ENCODE peak calls at places on chromosomes 5 and 9, in four cellular contexts. One of them, this sample, is unnamed.

GRCh38 chr9:5326187-5326586 is 13.5 kb downstream of the RLN1 start:
- DNase-seq in dorsolateral prefrontal cortex: no peak
- DNase-seq in esophagus squamous epithelium: no peak
- DNase-seq in stomach: no peak
- DNase-seq in this sample: no peak

GRCh38 chr5:123014689-123015088 is 21.8 kb downstream of the PPIC start:
- DNase-seq in dorsolateral prefrontal cortex: no peak
- DNase-seq in esophagus squamous epithelium: no peak
- DNase-seq in stomach: no peak
- DNase-seq in this sample: no peak

GRCh38 chr9:115673599-115673998 is 480.0 kb upstream of the PAPPA start:
- DNase-seq in dorsolateral prefrontal cortex: no peak
- DNase-seq in esophagus squamous epithelium: no peak
- DNase-seq in stomach: no peak
- DNase-seq in this sample: no peak

GRCh38 chr5:33650911-33651310 is 210.1 kb downstream of the TARS1 start:
- DNase-seq in dorsolateral prefrontal cortex: no peak
- DNase-seq in esophagus squamous epithelium: no peak
- DNase-seq in stomach: no peak
- DNase-seq in this sample: no peak

GRCh38 chr9:36268007-36268427 is 9.8 kb upstream of the GNE start:
- DNase-seq in dorsolateral prefrontal cortex: no peak
- DNase-seq in esophagus squamous epithelium: no peak
- DNase-seq in stomach: no peak
- DNase-seq in this sample: no peak

GRCh38 chr9:137175345-137175961 is 3.6 kb upstream of the TMEM210 start:
- DNase-seq in dorsolateral prefrontal cortex: no peak
- DNase-seq in esophagus squamous epithelium: no peak
- DNase-seq in stomach: no peak
- DNase-seq in this sample: no peak

GRCh38 chr9:132411091-132411508 is 1.1 kb downstream of the CFAP77 start:
- DNase-seq in dorsolateral prefrontal cortex: no peak
- DNase-seq in esophagus squamous epithelium: no peak
- DNase-seq in stomach: peak
- DNase-seq in this sample: peak

GRCh38 chr5:160938532-160938931 is 86.5 kb upstream of the ATP10B start:
- DNase-seq in dorsolateral prefrontal cortex: no peak
- DNase-seq in esophagus squamous epithelium: no peak
- DNase-seq in stomach: peak
- DNase-seq in this sample: no peak

GRCh38 chr5:169701910-169702451 is 64.9 kb downstream of the DOCK2 start:
- DNase-seq in dorsolateral prefrontal cortex: no peak
- DNase-seq in esophagus squamous epithelium: no peak
- DNase-seq in stomach: no peak
- DNase-seq in this sample: peak

GRCh38 chr5:54904425-54904824 is 81.0 kb downstream of the ESM1 start:
- DNase-seq in dorsolateral prefrontal cortex: no peak
- DNase-seq in esophagus squamous epithelium: no peak
- DNase-seq in stomach: no peak
- DNase-seq in this sample: peak

GRCh38 chr5:72519191-72519590 is 12.0 kb upstream of the ZNF366 start:
- DNase-seq in dorsolateral prefrontal cortex: no peak
- DNase-seq in esophagus squamous epithelium: no peak
- DNase-seq in stomach: no peak
- DNase-seq in this sample: no peak

GRCh38 chr9:90167920-90168319 is 474.7 kb downstream of the DIRAS2 start:
- DNase-seq in dorsolateral prefrontal cortex: no peak
- DNase-seq in esophagus squamous epithelium: no peak
- DNase-seq in stomach: no peak
- DNase-seq in this sample: no peak

GRCh38 chr5:10489810-10490426 is 48.2 kb downstream of the ROPN1L start:
- DNase-seq in dorsolateral prefrontal cortex: no peak
- DNase-seq in esophagus squamous epithelium: no peak
- DNase-seq in stomach: no peak
- DNase-seq in this sample: no peak

GRCh38 chr5:173646684-173647083 is 30.2 kb upstream of the BOD1 start:
- DNase-seq in dorsolateral prefrontal cortex: no peak
- DNase-seq in esophagus squamous epithelium: no peak
- DNase-seq in stomach: no peak
- DNase-seq in this sample: no peak

GRCh38 chr5:6820851-6821479 is 107.7 kb downstream of the TENT4A start:
- DNase-seq in dorsolateral prefrontal cortex: no peak
- DNase-seq in esophagus squamous epithelium: no peak
- DNase-seq in stomach: no peak
- DNase-seq in this sample: peak

DNA sequence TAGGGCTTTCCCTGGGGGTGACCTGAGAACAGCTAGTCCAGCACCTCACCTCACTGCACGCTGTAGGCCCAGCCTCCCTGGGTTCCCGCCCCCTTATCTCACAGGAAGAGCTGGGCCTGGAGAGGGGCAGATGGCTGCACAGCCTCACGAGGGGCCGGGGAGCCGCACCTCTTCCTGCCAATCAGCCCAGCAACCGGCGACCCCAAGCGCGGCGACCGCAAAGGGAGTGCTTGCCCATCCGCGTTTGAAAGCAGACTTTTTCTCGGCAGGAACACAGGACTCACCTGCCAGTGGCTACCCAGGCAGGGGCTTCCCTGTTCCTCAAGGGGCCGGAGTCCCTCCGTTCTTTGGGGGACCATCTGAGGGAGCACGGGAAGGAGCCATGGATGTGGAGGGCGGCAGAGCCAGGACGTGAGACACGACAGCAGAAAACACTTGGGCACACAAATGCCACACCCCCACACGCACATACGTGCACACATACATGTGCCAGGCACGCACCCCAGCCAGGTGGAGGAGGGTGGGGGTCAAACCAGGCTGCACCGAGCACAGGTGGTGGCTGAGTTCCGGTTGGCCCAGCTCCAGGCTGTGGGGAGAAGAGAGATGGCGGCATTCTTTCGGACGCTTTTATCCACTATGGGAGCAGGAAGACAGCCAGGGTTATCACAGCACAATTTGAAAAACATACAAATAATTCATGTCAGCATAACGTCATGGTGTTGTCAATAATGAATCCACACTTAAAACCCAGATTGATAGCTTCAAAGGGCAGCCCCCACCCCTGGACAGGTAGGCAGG is 11.3 kb downstream of the TMEM250 start:
- DNase-seq in dorsolateral prefrontal cortex: no peak
- DNase-seq in esophagus squamous epithelium: no peak
- DNase-seq in stomach: peak
- DNase-seq in this sample: no peak
- TF ChIP-seq CTCF in dorsolateral prefrontal cortex: no peak
- TF ChIP-seq CTCF in esophagus squamous epithelium: no peak
- TF ChIP-seq CTCF in stomach: no peak
- TF ChIP-seq CTCF in this sample: no peak

DNA sequence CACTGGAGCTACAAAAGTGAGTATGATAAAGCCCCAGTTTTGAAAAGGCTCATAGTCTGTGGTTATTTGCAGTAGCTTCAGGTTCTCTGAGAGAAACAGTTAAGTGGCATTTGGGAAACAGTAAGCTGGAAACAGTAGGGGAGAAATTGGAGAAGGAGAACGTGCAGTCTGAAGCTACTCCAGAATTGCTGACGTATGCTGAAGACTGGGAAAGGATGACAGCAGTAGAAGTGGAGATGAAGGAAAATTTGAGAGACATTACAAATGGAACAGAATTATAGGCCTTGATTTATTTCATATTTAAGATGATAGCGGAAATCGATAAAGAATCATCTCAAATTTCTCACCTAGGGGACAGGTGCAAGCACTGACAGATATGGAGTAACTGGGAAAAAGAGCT is 248.8 kb downstream of the CAAP1 start:
- DNase-seq in dorsolateral prefrontal cortex: no peak
- DNase-seq in esophagus squamous epithelium: no peak
- DNase-seq in stomach: no peak
- DNase-seq in this sample: no peak
- H3K27ac ChIP-seq in dorsolateral prefrontal cortex: no peak
- H3K27ac ChIP-seq in esophagus squamous epithelium: no peak
- H3K27ac ChIP-seq in stomach: no peak
- H3K27ac ChIP-seq in this sample: no peak

GRCh38 chr5:2168601-2169416 is 286.1 kb upstream of the IRX4 start:
- DNase-seq in dorsolateral prefrontal cortex: no peak
- DNase-seq in esophagus squamous epithelium: no peak
- DNase-seq in stomach: no peak
- DNase-seq in this sample: no peak
- TF ChIP-seq CTCF in dorsolateral prefrontal cortex: no peak
- TF ChIP-seq CTCF in esophagus squamous epithelium: no peak
- TF ChIP-seq CTCF in stomach: no peak
- TF ChIP-seq CTCF in this sample: no peak

GRCh38 chr9:33107762-33108161 is 31.3 kb upstream of the SMU1 start:
- DNase-seq in dorsolateral prefrontal cortex: no peak
- DNase-seq in esophagus squamous epithelium: no peak
- DNase-seq in stomach: no peak
- DNase-seq in this sample: no peak
- H3K27ac ChIP-seq in dorsolateral prefrontal cortex: no peak
- H3K27ac ChIP-seq in esophagus squamous epithelium: peak
- H3K27ac ChIP-seq in stomach: peak
- H3K27ac ChIP-seq in this sample: no peak

DNA sequence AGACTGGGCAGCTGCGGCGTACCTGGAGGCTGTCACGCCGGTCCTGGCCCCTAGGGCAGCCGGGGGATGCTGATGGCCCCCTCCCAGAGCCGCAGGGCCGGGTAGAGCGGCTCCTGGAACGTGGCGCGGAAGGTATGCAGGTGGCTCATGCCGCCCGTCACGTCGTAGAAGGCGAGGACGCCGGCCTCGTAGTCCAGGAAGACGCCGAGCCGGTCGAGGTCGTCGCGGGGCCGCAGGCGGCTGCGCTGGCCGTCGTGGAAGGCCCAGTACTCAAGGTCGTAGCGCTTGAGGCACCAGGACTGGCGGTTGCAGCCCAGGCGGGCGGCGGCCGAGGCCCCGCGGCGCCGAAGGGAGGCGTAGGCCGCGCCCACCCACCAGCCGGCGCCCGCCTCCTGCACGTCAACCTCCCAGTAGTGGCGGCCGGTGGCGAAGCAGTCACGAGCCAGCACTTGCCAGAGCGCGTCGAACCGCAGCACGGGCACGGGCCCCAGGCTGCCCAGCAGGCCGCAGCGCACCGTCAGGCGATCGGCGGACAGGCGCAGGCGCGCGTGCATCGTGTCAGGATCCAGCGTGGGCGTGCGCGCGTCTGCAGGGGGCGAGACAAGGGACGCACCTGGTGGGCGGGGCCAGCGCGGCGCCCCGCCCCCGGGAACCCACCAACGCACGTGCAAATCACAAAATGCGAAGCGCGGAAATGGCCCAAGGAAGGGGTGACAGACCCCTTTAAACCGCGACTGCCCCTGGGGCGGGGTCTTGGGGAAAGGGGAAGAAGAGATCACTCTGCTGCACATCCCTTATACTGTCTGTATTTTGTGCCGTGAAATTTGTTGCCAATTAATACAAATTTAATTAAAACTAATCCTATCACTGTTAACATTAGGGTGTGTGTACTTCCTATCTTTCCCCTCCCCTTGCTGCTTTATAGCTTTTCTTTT is 31.2 kb downstream of the NANS start:
- DNase-seq in dorsolateral prefrontal cortex: no peak
- DNase-seq in esophagus squamous epithelium: no peak
- DNase-seq in stomach: peak
- DNase-seq in this sample: peak
- TF ChIP-seq CTCF in dorsolateral prefrontal cortex: no peak
- TF ChIP-seq CTCF in esophagus squamous epithelium: no peak
- TF ChIP-seq CTCF in stomach: peak
- TF ChIP-seq CTCF in this sample: no peak

GRCh38 chr5:120735076-120735475 is 271.0 kb downstream of the PRR16 start:
- DNase-seq in dorsolateral prefrontal cortex: no peak
- DNase-seq in esophagus squamous epithelium: no peak
- DNase-seq in stomach: no peak
- DNase-seq in this sample: no peak

GRCh38 chr5:120738568-120738967 is 274.5 kb downstream of the PRR16 start:
- DNase-seq in dorsolateral prefrontal cortex: no peak
- DNase-seq in esophagus squamous epithelium: no peak
- DNase-seq in stomach: no peak
- DNase-seq in this sample: no peak

GRCh38 chr5:120740989-120741388 is 276.9 kb downstream of the PRR16 start:
- DNase-seq in dorsolateral prefrontal cortex: no peak
- DNase-seq in esophagus squamous epithelium: no peak
- DNase-seq in stomach: no peak
- DNase-seq in this sample: no peak
- H3K27ac ChIP-seq in dorsolateral prefrontal cortex: no peak
- H3K27ac ChIP-seq in esophagus squamous epithelium: no peak
- H3K27ac ChIP-seq in stomach: no peak
- H3K27ac ChIP-seq in this sample: no peak

This sample was measured in A673.